ENCODE peak calls at places on chromosomes 13 and 19, in eight cellular contexts. J, P, G, Z, T, H, L and Y are unnamed samples.

GRCh38 chr19:39406656-39407393 is at the start of gene ZFP36:
- DNase-seq in Z (peak), H (peak), J (peak), T (peak), P (peak), L (no peak), G (peak), Y (peak)

GRCh38 chr13:89969996-89970709 is 1377.3 kb upstream of the MIR17HG start:
- DNase-seq in T (no peak), P (no peak), Z (no peak), G (no peak), J (peak), H (no peak), L (no peak), Y (no peak)

GRCh38 chr13:32211788-32212187 is 103.4 kb downstream of the ZAR1L start:
- DNase-seq in J (peak), G (no peak), Z (no peak), L (peak), T (no peak), P (no peak), H (no peak), Y (peak)

GRCh38 chr13:30234763-30235162 is 72.6 kb downstream of the KATNAL1 start:
- DNase-seq in T (no peak), H (no peak), Z (no peak), J (peak), L (no peak), G (no peak), P (no peak), Y (no peak)

GRCh38 chr13:109150691-109151090 is 521.3 kb downstream of the MYO16 start:
- DNase-seq in P (no peak), J (no peak), T (no peak), L (no peak), H (no peak), Z (no peak), G (no peak), Y (no peak)

GRCh38 chr13:30255696-30256095 is 51.7 kb downstream of the KATNAL1 start:
- DNase-seq in J (no peak), H (no peak), T (no peak), Z (no peak), P (no peak), L (no peak), G (no peak), Y (no peak)

GRCh38 chr19:2719910-2720776 is 1.0 kb downstream of the DIRAS1 start:
- DNase-seq in H (no peak), J (peak), Z (no peak), P (no peak), T (no peak), G (no peak), L (no peak), Y (no peak)

GRCh38 chr13:79837741-79838450 is 356.9 kb downstream of the NDFIP2 start:
- DNase-seq in J (peak), T (no peak), G (no peak), P (no peak), Z (no peak), H (no peak), L (peak), Y (no peak)

GRCh38 chr13:19072543-19072942 is 109.1 kb downstream of the TUBA3C start:
- DNase-seq in T (no peak), G (no peak), H (no peak), J (no peak), Z (no peak), L (no peak), P (no peak), Y (no peak)

GRCh38 chr13:112699318-112699918 is 9.6 kb downstream of the ATP11A start:
- DNase-seq in L (no peak), P (no peak), H (no peak), J (no peak), G (no peak), T (no peak), Z (no peak), Y (no peak)

GRCh38 chr19:12665646-12666304 is 767 bp downstream of the MAN2B1 start:
- DNase-seq in H (no peak), L (no peak), G (no peak), T (no peak), J (peak), Z (no peak), P (no peak), Y (no peak)

GRCh38 chr19:56746367-56746766 is 74.8 kb upstream of the ZNF835 start:
- DNase-seq in Z (no peak), L (no peak), T (no peak), H (no peak), J (no peak), G (no peak), P (no peak), Y (no peak)

GRCh38 chr13:49356224-49356623 is 87.6 kb downstream of the CAB39L start:
- DNase-seq in H (no peak), J (peak), G (no peak), P (no peak), Z (no peak), T (no peak), L (peak), Y (peak)

GRCh38 chr13:44842158-44842557 is 147.1 kb downstream of the NUFIP1 start:
- DNase-seq in G (no peak), H (no peak), T (no peak), L (no peak), Z (no peak), P (no peak), J (peak), Y (no peak)

GRCh38 chr13:23466144-23467002 is 32.9 kb upstream of the SACS start:
- DNase-seq in G (peak), J (peak), H (peak), T (peak), P (peak), Z (peak), L (no peak), Y (peak)